ENCODE peak calls at places on chromosome 2, in four cellular contexts. N is PC-9, X is HepG2, G is HCT116. T is an unnamed sample.

GRCh38 chr2:54099834-54100595 is 15.4 kb upstream of the ACYP2 start:
- DNase-seq in X (no peak), G (no peak), N (no peak), T (no peak)

GRCh38 chr2:151334082-151334815 is 23.1 kb upstream of the TNFAIP6 start:
- DNase-seq in G (no peak), N (no peak), X (peak), T (peak)

GRCh38 chr2:151927501-151928221 is 99.4 kb upstream of the ARL5A start:
- DNase-seq in X (no peak), N (peak), G (no peak), T (no peak)

GRCh38 chr2:172461591-172462392 is 34.4 kb downstream of the ITGA6 start:
- DNase-seq in N (no peak), X (peak), G (no peak), T (peak)

GRCh38 chr2:232341739-232342126 is 36.8 kb upstream of the ALPP start:
- DNase-seq in G (no peak), N (no peak), X (no peak), T (no peak)

GRCh38 chr2:33021542-33022259 is 74.9 kb downstream of the LTBP1 start:
- DNase-seq in X (no peak), N (no peak), G (no peak), T (peak)

GRCh38 chr2:103119352-103119751 is 357.5 kb downstream of the TMEM182 start:
- DNase-seq in N (no peak), G (no peak), X (no peak), T (no peak)

GRCh38 chr2:149658553-149658952 is 71.0 kb upstream of the MMADHC start:
- DNase-seq in G (no peak), X (no peak), N (no peak), T (no peak)

GRCh38 chr2:53970095-53970897 is 497 bp downstream of the PSME4 start:
- DNase-seq in G (no peak), N (peak), X (peak), T (peak)

GRCh38 chr2:121565389-121566250 is 34.9 kb downstream of the RNU4ATAC start:
- DNase-seq in G (no peak), N (no peak), X (no peak), T (no peak)

GRCh38 chr2:227503433-227504406 is 31.8 kb downstream of the AGFG1 start:
- DNase-seq in X (peak), N (peak), G (peak), T (peak)

GRCh38 chr2:196160101-196160500 is 11.3 kb downstream of the STK17B start:
- DNase-seq in X (no peak), G (peak), N (peak), T (peak)

GRCh38 chr2:85852979-85853498 is 35.8 kb downstream of the ST3GAL5 start:
- DNase-seq in G (no peak), N (no peak), X (no peak), T (no peak)

GRCh38 chr2:224946911-224947310 is 95.4 kb downstream of the DOCK10 start:
- DNase-seq in N (no peak), X (no peak), G (no peak), T (peak)

GRCh38 chr2:222892321-222892720 is 31.5 kb downstream of the ACSL3 start:
- DNase-seq in N (peak), G (no peak), X (no peak), T (peak)

GRCh38 chr2:239168575-239168974 is 232.2 kb downstream of the HDAC4 start:
- DNase-seq in X (no peak), N (no peak), G (no peak), T (no peak)

GRCh38 chr2:190785380-190785779 is 95.2 kb upstream of the GLS start:
- DNase-seq in G (no peak), X (no peak), N (peak), T (no peak)

GRCh38 chr2:43950383-43951008 is 45.3 kb downstream of the LRPPRC start:
- DNase-seq in G (peak), X (peak), N (peak), T (peak)

GRCh38 chr2:20378891-20379519 is 28.4 kb upstream of the PUM2 start:
- DNase-seq in X (peak), G (peak), N (peak), T (peak)

GRCh38 chr2:203808041-203808750 is 59.4 kb upstream of the CTLA4 start:
- DNase-seq in G (no peak), X (no peak), N (no peak), T (peak)

GRCh38 chr2:236939751-236940229 is 145.9 kb upstream of the COPS8 start:
- DNase-seq in X (no peak), N (no peak), G (no peak), T (peak)

GRCh38 chr2:205563646-205564045 is 118.7 kb upstream of the NRP2 start:
- DNase-seq in G (peak), N (no peak), X (no peak), T (peak)

GRCh38 chr2:23669413-23670244 is 257.3 kb downstream of the ATAD2B start:
- DNase-seq in N (no peak), G (no peak), X (peak), T (peak)

GRCh38 chr2:65071499-65072180 is 15.4 kb downstream of the CEP68 start:
- DNase-seq in X (no peak), N (no peak), G (no peak), T (no peak)

GRCh38 chr2:156196031-156196430 is 136.5 kb downstream of the NR4A2 start:
- DNase-seq in N (no peak), X (no peak), G (no peak), T (no peak)

GRCh38 chr2:60054571-60055340 is 498.7 kb downstream of the BCL11A start:
- DNase-seq in X (no peak), G (no peak), N (no peak), T (no peak)

GRCh38 chr2:11589316-11589940 is 55.6 kb downstream of the GREB1 start:
- DNase-seq in N (no peak), X (no peak), G (no peak), T (no peak)

GRCh38 chr2:121346886-121347285 is 61.9 kb upstream of the TFCP2L1 start:
- DNase-seq in X (no peak), N (no peak), G (no peak), T (no peak)

GRCh38 chr2:238864207-238865014 is 16.5 kb downstream of the TWIST2 start:
- DNase-seq in X (peak), G (peak), N (peak), T (peak)

GRCh38 chr2:232927793-232928563 is 57.9 kb downstream of the SNORC start:
- DNase-seq in N (no peak), G (no peak), X (no peak), T (no peak)

GRCh38 chr2:168685619-168686453 is 116.6 kb upstream of the NOSTRIN start:
- DNase-seq in N (no peak), G (no peak), X (no peak), T (peak)

GRCh38 chr2:85712849-85713612 is 18.9 kb downstream of the GNLY start:
- DNase-seq in N (no peak), X (no peak), G (no peak), T (peak)

GRCh38 chr2:64770137-64770780 is 116.5 kb upstream of the SERTAD2 start:
- DNase-seq in N (no peak), X (no peak), G (no peak), T (peak)

GRCh38 chr2:12737226-12738111 is 20.7 kb downstream of the TRIB2 start:
- DNase-seq in X (no peak), G (no peak), N (no peak), T (no peak)

GRCh38 chr2:71853858-71854257 is 293.8 kb downstream of the CYP26B1 start:
- DNase-seq in X (no peak), G (no peak), N (no peak), T (no peak)

GRCh38 chr2:68643011-68643873 is at the start of gene PROKR1:
- DNase-seq in X (no peak), N (no peak), G (no peak), T (no peak)
- TF ChIP-seq EZH2 in X (peak), N (no peak), G (no peak), T (peak)

DNA sequence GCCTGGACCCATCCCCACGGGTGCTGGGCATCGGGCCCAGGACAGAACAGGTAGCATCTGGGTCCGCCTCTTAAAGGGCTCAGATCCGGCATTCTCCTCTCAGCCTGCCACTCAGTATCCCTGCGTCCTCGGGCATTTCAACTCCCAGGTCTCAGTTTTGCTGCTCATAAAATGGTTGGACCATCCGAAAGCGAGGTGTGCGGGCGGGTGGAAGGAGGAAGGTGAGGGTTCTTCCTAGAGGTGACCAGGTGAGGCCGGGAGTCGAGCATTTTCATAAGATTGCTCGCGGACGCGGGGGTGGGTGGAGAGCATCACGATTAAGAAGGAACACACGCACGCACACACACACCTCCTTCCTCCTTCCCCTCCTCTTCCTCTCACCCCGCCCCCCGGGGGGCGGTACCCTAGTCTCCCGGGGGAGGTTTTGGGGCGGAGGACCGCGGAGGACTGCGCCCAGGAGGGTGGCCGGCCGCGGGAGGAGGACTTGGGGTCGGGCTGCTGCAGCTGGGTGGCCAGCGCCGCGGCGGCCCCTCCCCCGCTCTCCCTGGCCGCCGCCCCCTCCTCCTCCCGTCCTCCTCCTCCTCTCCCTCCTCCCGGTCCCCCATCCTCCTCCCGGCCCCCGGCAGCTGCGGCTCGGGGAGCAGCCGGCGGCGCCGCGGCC is 97.9 kb upstream of the GPR45 start:
- DNase-seq in N (no peak), X (no peak), G (no peak), T (peak)
- TF ChIP-seq EZH2 in N (no peak), X (peak), G (no peak), T (peak)

GRCh38 chr2:96321230-96322103 is 3.6 kb upstream of the ITPRIPL1 start:
- DNase-seq in G (no peak), N (no peak), X (peak), T (no peak)
- TF ChIP-seq EZH2 in G (no peak), N (no peak), X (no peak), T (no peak)

DNA sequence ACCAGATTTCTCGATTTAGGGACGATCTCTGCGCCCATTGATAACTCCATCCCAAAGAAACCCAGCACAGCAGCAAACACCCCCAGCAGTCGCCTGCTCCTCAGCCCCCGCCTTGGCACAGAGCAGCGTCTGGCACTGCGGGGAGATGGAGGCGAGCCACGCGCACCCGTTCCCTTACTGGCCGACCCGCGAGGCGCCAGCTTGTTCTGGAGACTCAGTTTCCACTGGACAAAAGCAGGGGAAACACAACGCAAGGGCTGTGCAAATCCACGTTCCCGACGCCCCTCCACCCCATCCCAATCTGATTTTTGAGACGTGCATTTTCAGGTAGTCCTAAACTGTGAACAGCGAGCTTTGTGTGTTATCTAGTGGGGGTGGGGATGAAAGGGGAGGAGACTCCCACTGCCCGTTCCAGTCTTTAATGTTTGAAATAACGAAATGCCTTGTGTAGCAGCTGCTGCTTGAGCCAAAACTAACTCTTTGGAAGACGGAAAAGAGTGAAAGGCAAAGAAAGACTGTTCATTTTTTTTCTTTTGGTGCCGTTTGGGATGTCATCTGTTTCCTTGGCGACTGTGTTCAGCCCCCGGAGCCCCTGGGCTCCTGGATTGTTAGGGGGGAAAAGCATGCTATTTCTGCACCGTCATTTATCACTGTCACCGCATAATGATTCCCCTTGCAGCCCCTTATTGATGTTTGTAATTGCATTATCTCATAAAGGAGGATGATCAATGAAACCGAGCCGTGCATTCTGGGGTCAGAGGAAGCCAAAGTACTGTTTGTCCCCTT is 143.3 kb downstream of the MEIS1 start:
- DNase-seq in X (no peak), N (no peak), G (no peak), T (no peak)
- TF ChIP-seq EZH2 in X (no peak), N (no peak), G (no peak), T (no peak)

GRCh38 chr2:73113634-73113958 is 848 bp upstream of the RAB11FIP5 start:
- DNase-seq in X (no peak), G (no peak), N (no peak), T (no peak)

GRCh38 chr2:73114273-73114867 is 1.6 kb upstream of the RAB11FIP5 start:
- DNase-seq in G (no peak), N (no peak), X (no peak), T (peak)

GRCh38 chr2:73111300-73112025 is 1.3 kb downstream of the RAB11FIP5 start:
- DNase-seq in X (peak), N (peak), G (peak), T (peak)

GRCh38 chr2:73112026-73112912 is 479 bp downstream of the RAB11FIP5 start:
- DNase-seq in X (peak), G (peak), N (no peak), T (peak)

DNA sequence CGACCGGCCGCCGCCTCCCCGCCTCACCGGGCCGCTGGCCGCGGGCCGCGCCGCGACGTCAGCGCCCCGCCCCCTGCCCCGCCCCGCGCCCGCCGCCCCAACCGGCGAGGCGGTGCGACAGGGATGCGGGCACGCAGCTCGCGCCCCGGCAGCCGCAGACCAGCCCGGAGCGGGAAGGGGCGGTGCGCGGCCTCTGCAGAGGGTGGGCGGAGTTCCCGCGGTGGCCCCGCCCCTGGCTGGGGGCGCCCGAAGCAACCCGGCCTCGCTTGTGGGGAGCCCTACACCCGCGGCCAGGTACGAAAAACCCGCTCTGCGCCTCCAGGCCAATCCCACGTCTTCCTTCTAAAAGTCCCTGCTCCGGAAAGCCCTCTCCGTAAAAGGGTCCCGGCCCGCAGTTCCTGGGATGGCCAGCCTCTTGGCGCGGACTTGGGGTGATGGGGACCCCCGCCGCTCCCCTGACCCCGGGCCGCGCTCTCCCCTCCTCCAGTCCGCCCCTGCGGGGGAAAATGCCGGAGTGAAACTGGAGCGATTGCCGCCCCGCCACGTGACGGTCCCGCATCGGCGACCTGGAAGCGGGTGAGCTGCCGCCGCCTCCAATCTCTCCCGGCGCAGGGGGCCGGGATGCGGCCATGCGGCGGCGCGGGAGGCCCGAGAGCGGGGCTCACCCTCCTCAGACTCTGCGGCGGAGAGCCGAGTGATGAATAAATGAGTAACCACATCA is at the start of gene RAB11FIP5:
- DNase-seq in N (peak), X (peak), G (peak), T (peak)
- TF ChIP-seq EZH2 in N (no peak), X (no peak), G (no peak), T (no peak)

DNA sequence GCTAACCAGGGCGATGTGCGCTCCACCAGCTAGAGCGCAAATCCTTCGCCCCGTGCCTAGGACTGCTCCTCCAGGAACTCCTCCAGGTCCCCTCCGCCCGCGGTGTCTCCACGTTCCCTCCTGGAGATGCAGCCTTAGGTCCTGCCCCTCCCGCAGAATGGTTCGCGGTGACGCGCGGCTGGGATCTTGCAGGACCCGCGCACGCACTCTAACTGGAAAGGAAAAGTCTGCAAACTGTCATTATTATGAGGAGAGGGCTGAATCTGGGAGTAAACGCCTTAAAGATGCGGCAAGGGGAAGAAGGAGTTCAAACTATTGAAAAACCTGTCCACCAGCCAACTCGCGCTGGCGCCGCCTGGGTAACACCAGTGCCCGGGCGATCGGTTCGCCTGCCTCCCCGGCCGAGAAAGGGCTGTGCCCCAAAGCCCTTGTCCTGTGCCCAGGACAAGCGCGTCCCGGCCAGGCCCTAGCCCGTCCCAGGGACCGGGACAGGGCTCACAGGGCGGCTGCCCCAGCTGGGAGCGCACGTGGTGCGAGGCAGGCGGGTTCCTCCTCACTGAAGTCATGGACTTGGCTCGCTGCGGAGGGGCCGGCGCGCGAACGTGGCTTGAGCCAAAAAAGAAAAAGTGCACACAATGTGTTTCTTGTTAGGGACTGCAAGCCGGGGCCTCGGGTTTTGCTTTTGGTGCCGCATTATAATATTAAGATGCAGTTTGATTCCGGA is 5.5 kb upstream of the ID2 start:
- DNase-seq in N (no peak), X (no peak), G (no peak), T (peak)
- TF ChIP-seq EZH2 in N (no peak), X (no peak), G (no peak), T (no peak)

GRCh38 chr2:113278073-113278811 is 479 bp downstream of the PAX8 start:
- DNase-seq in N (no peak), G (no peak), X (no peak), T (no peak)
- TF ChIP-seq EZH2 in N (no peak), G (no peak), X (no peak), T (peak)

DNA sequence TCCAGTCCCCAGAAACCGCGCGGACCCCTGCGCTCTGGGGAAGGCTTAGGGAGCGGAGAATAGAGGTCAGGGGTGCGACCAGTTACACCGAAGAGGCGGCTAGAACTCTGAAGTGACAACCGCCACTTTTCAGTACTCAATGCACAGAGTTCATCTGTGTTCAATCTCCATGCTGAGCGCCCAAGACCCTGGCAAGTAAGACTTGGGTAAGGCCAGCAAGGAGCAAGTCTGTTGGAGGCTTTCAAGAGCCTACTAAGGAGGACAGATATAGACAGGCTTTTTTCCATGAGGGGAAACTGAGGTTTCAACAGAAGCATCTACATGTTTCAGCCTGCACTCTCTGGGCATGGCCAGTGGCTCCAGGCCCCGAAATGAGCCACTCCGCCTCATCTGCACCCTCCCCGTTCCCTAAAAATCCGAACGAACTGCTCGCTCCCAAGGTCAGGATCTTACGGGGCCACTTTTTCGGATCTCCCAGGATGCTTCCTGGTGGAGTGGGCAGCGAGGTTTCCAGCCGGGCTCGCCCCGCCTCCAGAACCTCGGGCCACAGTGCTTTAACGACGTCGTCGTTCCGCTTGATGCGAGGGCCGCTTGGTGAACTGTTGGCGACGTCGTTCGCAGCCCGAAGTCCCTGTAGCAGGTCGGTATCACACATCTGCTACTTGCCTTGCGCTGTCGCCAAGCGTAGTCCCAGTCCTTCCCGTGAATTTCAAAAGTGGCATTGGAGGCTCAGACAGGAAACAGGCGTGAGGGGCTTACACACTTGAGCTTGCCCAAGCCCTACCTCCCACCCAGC is 15.5 kb downstream of the EVX2 start:
- DNase-seq in N (no peak), X (no peak), G (no peak), T (no peak)
- TF ChIP-seq EZH2 in N (no peak), X (no peak), G (no peak), T (peak)